ENCODE peak calls at places on chromosomes 11 and 22, in six cellular contexts. L is stimulated activated CD4-positive, alpha-beta T cell treated with anti-CD3 and anti-CD28 coated beads, TNF-alpha, amount 100 ng/mL, for 1 hour; C is kidney glomerular epithelial cell; M is NCI-H345; O is activated T-cell treated with anti-CD3 and anti-CD28 coated beads for 1 hour; R is tibial nerve. B is an unnamed sample.

GRCh38 chr11:94851864-94852581 is 83.9 kb downstream of the AMOTL1 start:
- DNase-seq in C (no peak), M (no peak), O (no peak), R (no peak), L (no peak), B (no peak)

GRCh38 chr11:6476571-6476970 is 2.8 kb upstream of the TRIM3 start:
- DNase-seq in L (no peak), R (no peak), M (no peak), C (no peak), O (no peak), B (no peak)

GRCh38 chr11:69039501-69039900 is 9.2 kb upstream of the TPCN2 start:
- DNase-seq in C (no peak), O (no peak), R (no peak), L (no peak), M (no peak), B (no peak)

GRCh38 chr11:20059587-20060021 is 100.7 kb downstream of the DBX1 start:
- DNase-seq in L (no peak), R (no peak), M (no peak), O (no peak), C (no peak), B (no peak)

GRCh38 chr11:26584818-26585217 is 12.8 kb upstream of the MUC15 start:
- DNase-seq in L (no peak), R (no peak), C (no peak), O (no peak), M (no peak), B (no peak)

GRCh38 chr22:50531546-50532352 is 1.9 kb upstream of the TYMP start:
- DNase-seq in O (peak; percentile 62), C (peak; percentile 39), R (peak; percentile 70), M (peak; percentile 39), L (no peak), B (peak; percentile 65)

GRCh38 chr11:8384199-8384821 is 120.6 kb upstream of the LMO1 start:
- DNase-seq in M (no peak), C (peak; percentile 86), O (no peak), L (no peak), R (no peak), B (no peak)

GRCh38 chr11:19025799-19026406 is 34.6 kb downstream of the MRGPRX2 start:
- DNase-seq in C (no peak), R (no peak), M (no peak), L (no peak), O (no peak), B (no peak)

GRCh38 chr22:43783777-43784176 is 28.3 kb downstream of the EFCAB6 start:
- DNase-seq in L (no peak), M (no peak), O (no peak), R (no peak), C (no peak), B (no peak)

GRCh38 chr11:44416776-44417175 is 106.8 kb upstream of the ALX4 start:
- DNase-seq in L (no peak), C (peak; percentile 39), O (no peak), M (no peak), R (no peak), B (no peak)

GRCh38 chr22:37229012-37229804 is 14.9 kb downstream of the RAC2 start:
- DNase-seq in M (no peak), O (no peak), R (no peak), C (peak; percentile 54), L (no peak), B (no peak)

GRCh38 chr11:60786811-60787567 is 1.9 kb downstream of the MS4A10 start:
- DNase-seq in L (no peak), O (no peak), C (peak; percentile 9), M (no peak), R (peak; percentile 69), B (no peak)

GRCh38 chr11:100546714-100547113 is 140.4 kb upstream of the ARHGAP42 start:
- DNase-seq in C (peak; percentile 56), R (no peak), L (no peak), M (peak; percentile 36), O (no peak), B (no peak)

GRCh38 chr11:19553683-19554333 is 158.8 kb upstream of the NAV2 start:
- DNase-seq in M (peak; percentile 76), C (peak; percentile 50), O (peak; percentile 65), L (peak; percentile 24), R (peak; percentile 82), B (peak; percentile 74)

GRCh38 chr11:74366576-74366975 is 31.7 kb downstream of the PGM2L1 start:
- DNase-seq in O (no peak), R (no peak), M (no peak), L (no peak), C (peak; percentile 58), B (no peak)

GRCh38 chr11:120554771-120555432 is 43.4 kb downstream of the GRIK4 start:
- DNase-seq in R (no peak), O (no peak), L (no peak), M (no peak), C (no peak), B (no peak)